ENCODE peak calls at places on chromosome 16, in seven cellular contexts. U is AG04450, R is uterus, S is pancreas, I is suprapubic skin, N is stomach, D is RWPE2. K is an unnamed sample.

GRCh38 chr16:68346892-68347480 is 36.2 kb downstream of the PRMT7 start:
- DNase-seq in U (no peak), R (no peak), S (no peak), I (no peak), N (no peak), D (no peak), K (no peak)

GRCh38 chr16:47858333-47859067 is 297.3 kb downstream of the ABCC12 start:
- DNase-seq in U (no peak), R (no peak), S (no peak), I (no peak), N (no peak), D (no peak), K (no peak)

GRCh38 chr16:68229431-68230175 is 6.3 kb downstream of the ESRP2 start:
- DNase-seq in U (peak; percentile 29), R (peak; percentile 36), S (peak; percentile 45), I (peak; percentile 64), N (peak; percentile 52), D (no peak), K (no peak)

GRCh38 chr16:74774223-74775139 is at the start of gene FA2H:
- DNase-seq in U (no peak), R (no peak), S (peak; percentile 97), I (no peak), N (peak; percentile 96), D (peak; percentile 91), K (no peak)

GRCh38 chr16:22065252-22065651 is 27.1 kb upstream of the VWA3A start:
- DNase-seq in U (no peak), R (no peak), S (no peak), I (no peak), N (no peak), D (no peak), K (no peak)

GRCh38 chr16:51392651-51393187 is 241.6 kb upstream of the SALL1 start:
- DNase-seq in U (peak; percentile 42), R (peak; percentile 20), S (no peak), I (no peak), N (no peak), D (no peak), K (no peak)

GRCh38 chr16:84741351-84741791 is 41.6 kb downstream of the USP10 start:
- DNase-seq in U (no peak), R (no peak), S (no peak), I (no peak), N (no peak), D (no peak), K (no peak)

GRCh38 chr16:17469742-17470001 is 1.1 kb downstream of the XYLT1 start:
- DNase-seq in U (no peak), R (no peak), S (no peak), I (no peak), N (no peak), D (no peak), K (no peak)

GRCh38 chr16:23835390-23836077 is at the start of gene PRKCB:
- DNase-seq in U (no peak), R (peak; percentile 70), S (no peak), I (peak; percentile 83), N (peak; percentile 68), D (peak; percentile 64), K (no peak)

GRCh38 chr16:17155936-17156335 is 314.8 kb downstream of the XYLT1 start:
- DNase-seq in U (no peak), R (no peak), S (no peak), I (no peak), N (no peak), D (no peak), K (no peak)

GRCh38 chr16:22007509-22008214 is at the start of gene MOSMO:
- DNase-seq in U (no peak), R (peak; percentile 59), S (peak; percentile 76), I (peak; percentile 82), N (peak; percentile 82), D (no peak), K (no peak)

GRCh38 chr16:83952940-83953795 is at the start of gene OSGIN1:
- DNase-seq in U (peak; percentile 83), R (peak; percentile 94), S (peak; percentile 97), I (peak; percentile 97), N (peak; percentile 96), D (peak; percentile 95), K (peak; percentile 97)

GRCh38 chr16:88851616-88852015 is 5.1 kb downstream of the GALNS start:
- DNase-seq in U (no peak), R (no peak), S (no peak), I (no peak), N (no peak), D (no peak), K (no peak)

GRCh38 chr16:11142951-11143740 is 112.9 kb downstream of the SOCS1 start:
- DNase-seq in U (no peak), R (no peak), S (no peak), I (no peak), N (no peak), D (no peak), K (no peak)

GRCh38 chr16:74291577-74292208 is 4.9 kb upstream of the PSMD7 start:
- DNase-seq in U (no peak), R (no peak), S (no peak), I (no peak), N (no peak), D (peak; percentile 78), K (no peak)

GRCh38 chr16:84593825-84594724 is 23.8 kb downstream of the COTL1 start:
- DNase-seq in U (no peak), R (no peak), S (no peak), I (no peak), N (peak; percentile 78), D (no peak), K (no peak)

GRCh38 chr16:63617990-63618763 is 1503.7 kb downstream of the CDH11 start:
- DNase-seq in U (no peak), R (no peak), S (peak; percentile 34), I (no peak), N (no peak), D (no peak), K (no peak)

GRCh38 chr16:84268231-84268630 is 26.4 kb upstream of the WFDC1 start:
- DNase-seq in U (no peak), R (no peak), S (no peak), I (no peak), N (no peak), D (no peak), K (no peak)

GRCh38 chr16:57619133-57619605 is 9.3 kb upstream of the ADGRG1 start:
- DNase-seq in U (no peak), R (no peak), S (no peak), I (peak; percentile 53), N (peak; percentile 22), D (peak; percentile 56), K (peak; percentile 58)

GRCh38 chr16:87636050-87636684 is 33.9 kb downstream of the JPH3 start:
- DNase-seq in U (peak; percentile 26), R (peak; percentile 67), S (peak; percentile 77), I (peak; percentile 88), N (peak; percentile 80), D (peak; percentile 85), K (no peak)

GRCh38 chr16:87634411-87634810 is 32.1 kb downstream of the JPH3 start:
- DNase-seq in U (no peak), R (no peak), S (no peak), I (no peak), N (no peak), D (no peak), K (no peak)

GRCh38 chr16:87636741-87637140 is 34.4 kb downstream of the JPH3 start:
- DNase-seq in U (no peak), R (no peak), S (no peak), I (no peak), N (no peak), D (no peak), K (no peak)

GRCh38 chr16:87637357-87637756 is 35.0 kb downstream of the JPH3 start:
- DNase-seq in U (no peak), R (no peak), S (no peak), I (no peak), N (no peak), D (no peak), K (no peak)

GRCh38 chr16:87635541-87636049 is 33.3 kb downstream of the JPH3 start:
- DNase-seq in U (no peak), R (peak; percentile 35), S (peak; percentile 53), I (no peak), N (peak; percentile 59), D (peak; percentile 73), K (no peak)
- TF ChIP-seq CTCF in U (peak; percentile 53), R (peak; percentile 19), S (no peak), I (peak; percentile 24), N (peak; percentile 28), D (peak; percentile 79), K (no peak)

GRCh38 chr16:78607465-78607864 is 508.0 kb downstream of the WWOX start:
- DNase-seq in U (no peak), R (peak; percentile 49), S (no peak), I (no peak), N (no peak), D (no peak), K (no peak)

GRCh38 chr16:78608305-78608776 is 508.9 kb downstream of the WWOX start:
- DNase-seq in U (no peak), R (peak; percentile 66), S (no peak), I (no peak), N (no peak), D (no peak), K (no peak)

GRCh38 chr16:78611318-78611717 is 511.9 kb downstream of the WWOX start:
- DNase-seq in U (no peak), R (no peak), S (no peak), I (no peak), N (no peak), D (no peak), K (no peak)

GRCh38 chr16:78607022-78607421 is 507.6 kb downstream of the WWOX start:
- DNase-seq in U (no peak), R (no peak), S (no peak), I (no peak), N (no peak), D (no peak), K (no peak)

DNA sequence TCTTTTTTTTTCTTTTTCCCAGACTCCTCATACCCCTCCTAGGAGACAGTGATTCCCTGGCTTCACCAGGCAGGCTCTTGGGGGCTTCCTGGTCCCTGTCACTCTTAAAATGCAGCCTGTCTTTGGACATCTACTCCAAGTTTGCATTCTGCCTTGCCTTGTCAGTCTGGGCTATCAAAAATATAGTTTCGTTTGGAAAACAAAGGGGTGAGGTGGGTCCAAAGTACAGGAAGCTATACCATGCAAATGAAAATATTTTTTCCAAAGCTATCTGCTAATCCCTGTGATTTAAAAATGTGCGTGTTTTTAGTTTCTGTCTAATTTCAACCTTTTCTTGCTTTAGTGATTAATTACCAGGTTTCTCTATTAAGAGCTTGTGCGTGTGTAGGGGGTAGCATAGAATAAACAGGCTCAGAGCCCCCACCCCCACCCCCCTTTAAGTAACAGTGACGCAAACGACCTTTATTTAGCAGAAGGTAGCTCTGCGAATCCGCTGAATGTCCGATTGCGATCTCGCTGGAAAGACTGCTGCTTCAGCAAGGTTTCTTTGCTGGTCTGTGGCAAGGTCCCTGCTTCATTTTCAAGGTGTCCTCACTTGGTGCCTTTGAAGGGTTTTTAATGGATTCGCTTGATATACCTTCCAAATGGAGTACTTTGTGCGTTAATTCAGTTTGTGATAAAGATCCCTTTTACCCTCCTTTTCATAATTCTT is 510.2 kb downstream of the WWOX start:
- DNase-seq in U (no peak), R (no peak), S (no peak), I (no peak), N (no peak), D (no peak), K (no peak)
- H3K27ac ChIP-seq in U (no peak overlapping the region), R (peak overlapping the region; percentile 90), S (no peak overlapping the region), I (no peak overlapping the region), N (no peak overlapping the region), D (no peak overlapping the region), K (no peak overlapping the region)

GRCh38 chr16:70018254-70018653 is 67.1 kb downstream of the CLEC18A start:
- DNase-seq in U (no peak), R (no peak), S (no peak), I (no peak), N (no peak), D (no peak), K (no peak)
- TF ChIP-seq CTCF in U (no peak), R (no peak), S (no peak), I (peak; percentile 24), N (no peak), D (no peak), K (no peak)

GRCh38 chr16:2963074-2963610 is 933 bp upstream of the KREMEN2 start:
- DNase-seq in U (no peak), R (no peak), S (peak; percentile 47), I (no peak), N (no peak), D (peak; percentile 63), K (no peak)
- H3K27ac ChIP-seq in U (no peak overlapping the region), R (no peak overlapping the region), S (no peak overlapping the region), I (no peak overlapping the region), N (no peak overlapping the region), D (no peak overlapping the region), K (no peak overlapping the region)